ENCODE peak calls at places on chromosomes 6 and 20, in ten cellular contexts. C, G, U, H, W, L, A, Q, B and K are unnamed samples. For H3K4me1, the result is how much of the 10 kb centered on the place peaks cover.

GRCh38 chr20:49790077-49790798 is 22.4 kb upstream of the SLC9A8 start:
- DNase-seq in C (no peak), G (peak), U (no peak), H (no peak), W (peak), L (peak), A (no peak), Q (no peak), B (peak), K (peak)

GRCh38 chr6:159700970-159701369 is 7.9 kb upstream of the SOD2 start:
- DNase-seq in C (no peak), G (no peak), U (no peak), H (no peak), W (no peak), L (no peak), A (no peak), Q (no peak), B (no peak), K (no peak)

GRCh38 chr20:49871391-49871948 is 43.9 kb downstream of the SPATA2 start:
- DNase-seq in C (no peak), G (no peak), U (no peak), H (no peak), W (peak), L (no peak), A (no peak), Q (peak), B (no peak), K (no peak)

GRCh38 chr20:33655164-33655563 is 7.0 kb upstream of the C20orf144 start:
- DNase-seq in C (no peak), G (no peak), U (no peak), H (no peak), W (no peak), L (peak), A (no peak), Q (peak), B (no peak), K (no peak)

GRCh38 chr20:6765469-6766058 is 1.9 kb upstream of the BMP2 start:
- DNase-seq in C (peak), G (no peak), U (peak), H (no peak), W (no peak), L (no peak), A (no peak), Q (no peak), B (no peak), K (no peak)

GRCh38 chr6:4613795-4614194 is 162.4 kb upstream of the CDYL start:
- DNase-seq in C (no peak), G (no peak), U (no peak), H (no peak), W (no peak), L (no peak), A (no peak), Q (no peak), B (no peak), K (no peak)

GRCh38 chr20:5675103-5676091 is 74.8 kb upstream of the SHLD1 start:
- DNase-seq in C (no peak), G (no peak), U (no peak), H (no peak), W (no peak), L (no peak), A (no peak), Q (no peak), B (no peak), K (no peak)

GRCh38 chr6:72619883-72620696 is 1.8 kb upstream of the KCNQ5 start:
- DNase-seq in C (peak), G (no peak), U (no peak), H (peak), W (peak), L (peak), A (peak), Q (peak), B (peak), K (peak)

GRCh38 chr6:116444991-116445566 is 16.1 kb upstream of the CALHM6 start:
- DNase-seq in C (no peak), G (no peak), U (no peak), H (no peak), W (no peak), L (no peak), A (no peak), Q (no peak), B (no peak), K (no peak)

GRCh38 chr6:36984581-36985383 is 1.2 kb downstream of the MTCH1 start:
- DNase-seq in C (peak), G (peak), U (peak), H (peak), W (peak), L (no peak), A (peak), Q (no peak), B (peak), K (peak)

GRCh38 chr6:34044945-34045595 is 100.8 kb downstream of the GRM4 start:
- DNase-seq in C (no peak), G (no peak), U (no peak), H (no peak), W (peak), L (no peak), A (peak), Q (no peak), B (peak), K (no peak)

GRCh38 chr6:15843764-15844163 is 180.9 kb upstream of the DTNBP1 start:
- DNase-seq in C (no peak), G (no peak), U (no peak), H (no peak), W (no peak), L (no peak), A (no peak), Q (no peak), B (no peak), K (no peak)

GRCh38 chr6:130140084-130140483 is 82.7 kb downstream of the SAMD3 start:
- DNase-seq in C (no peak), G (no peak), U (no peak), H (no peak), W (no peak), L (no peak), A (no peak), Q (no peak), B (no peak), K (no peak)

GRCh38 chr6:3214898-3215297 is 12.6 kb downstream of the TUBB2B start:
- DNase-seq in C (no peak), G (no peak), U (no peak), H (no peak), W (no peak), L (no peak), A (no peak), Q (no peak), B (no peak), K (no peak)

GRCh38 chr6:147160593-147160992 is 43.6 kb upstream of the STXBP5 start:
- DNase-seq in C (no peak), G (no peak), U (no peak), H (no peak), W (no peak), L (no peak), A (no peak), Q (no peak), B (no peak), K (no peak)

GRCh38 chr6:34572021-34572420 is 15.9 kb upstream of the SPDEF start:
- DNase-seq in C (no peak), G (no peak), U (no peak), H (no peak), W (no peak), L (no peak), A (no peak), Q (no peak), B (no peak), K (no peak)

GRCh38 chr6:158835616-158836221 is 16.6 kb upstream of the EZR start:
- DNase-seq in C (no peak), G (peak), U (peak), H (peak), W (peak), L (peak), A (no peak), Q (peak), B (peak), K (peak)

GRCh38 chr20:8837396-8837795 is 231.5 kb upstream of the PLCB4 start:
- DNase-seq in C (no peak), G (no peak), U (no peak), H (no peak), W (no peak), L (no peak), A (no peak), Q (no peak), B (no peak), K (no peak)

GRCh38 chr20:19922716-19923115 is 94.4 kb upstream of the NAA20 start:
- DNase-seq in C (no peak), G (no peak), U (no peak), H (no peak), W (no peak), L (no peak), A (no peak), Q (no peak), B (peak), K (no peak)

GRCh38 chr20:19926581-19926980 is 90.6 kb upstream of the NAA20 start:
- DNase-seq in C (peak), G (no peak), U (no peak), H (no peak), W (no peak), L (no peak), A (no peak), Q (no peak), B (no peak), K (no peak)

GRCh38 chr20:19924255-19924654 is 92.9 kb upstream of the NAA20 start:
- DNase-seq in C (no peak), G (no peak), U (no peak), H (no peak), W (no peak), L (no peak), A (no peak), Q (no peak), B (no peak), K (no peak)

GRCh38 chr20:19921349-19921793 is 95.8 kb upstream of the NAA20 start:
- DNase-seq in C (no peak), G (peak), U (no peak), H (no peak), W (peak), L (no peak), A (no peak), Q (no peak), B (no peak), K (no peak)

DNA sequence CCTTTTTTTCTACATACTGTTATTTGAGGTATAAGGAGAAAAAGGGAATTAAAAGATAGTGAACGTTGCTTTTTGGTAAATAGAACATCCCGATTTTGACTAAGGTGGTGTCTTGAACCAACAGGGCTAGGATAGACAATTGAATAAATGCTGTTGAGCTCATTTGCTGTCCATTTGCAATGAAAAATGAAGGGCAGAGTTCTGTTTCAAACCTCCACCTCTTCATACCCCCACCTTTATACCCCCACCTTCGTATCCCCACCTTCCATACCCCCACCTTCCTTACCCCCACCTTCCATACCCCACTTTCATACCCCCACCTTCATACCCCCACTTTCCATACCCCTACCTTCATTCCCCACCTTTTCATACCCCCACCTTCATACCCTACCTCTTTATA is 93.4 kb upstream of the NAA20 start:
- DNase-seq in C (no peak), G (no peak), U (no peak), H (no peak), W (no peak), L (no peak), A (no peak), Q (no peak), B (no peak), K (no peak)
- H3K4me1 ChIP-seq in C (under half), G (half or more), U (under half), H (under half), W (under half), L (under half), A (under half), Q (under half), B (under half), K (under half)

DNA sequence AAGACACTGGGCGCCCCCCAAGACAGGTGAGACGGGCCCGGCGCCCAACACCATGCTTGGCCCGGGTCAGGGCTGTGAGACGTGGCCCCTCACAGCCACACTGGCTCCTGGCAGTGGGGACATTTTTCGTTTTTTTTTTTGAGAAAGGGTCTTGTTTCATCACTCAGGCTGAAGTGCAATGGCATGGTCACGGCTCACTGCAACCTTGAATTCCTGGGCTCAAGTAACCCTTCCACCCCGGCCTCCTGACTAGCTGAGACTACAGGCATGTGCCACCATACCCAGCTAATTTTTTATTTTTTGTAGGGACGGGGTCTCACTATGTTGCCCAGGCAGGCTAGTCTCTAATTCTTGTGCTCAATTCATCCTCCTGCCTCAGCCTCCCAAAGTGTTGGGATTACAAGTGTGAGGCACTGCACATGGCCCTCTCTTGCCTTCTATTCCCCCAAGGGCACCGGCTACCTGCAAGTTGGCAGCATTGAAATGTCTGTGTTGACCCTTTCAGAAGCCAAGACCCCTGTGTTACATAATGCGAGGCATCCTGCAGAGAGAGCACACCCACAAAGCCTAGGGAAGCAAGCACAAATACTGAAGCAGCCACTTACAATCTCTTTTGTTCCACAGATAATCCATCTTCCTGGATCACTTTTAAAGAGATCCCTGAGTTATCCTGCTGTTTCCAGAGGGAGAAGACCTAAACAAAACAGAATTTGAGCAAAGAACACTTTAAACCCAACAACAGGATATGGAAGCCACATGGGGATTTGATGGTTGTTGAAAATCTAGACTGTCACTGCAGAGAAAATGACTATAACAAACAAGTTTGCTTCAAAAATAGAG is 57.5 kb upstream of the SLC4A11 start:
- DNase-seq in C (no peak), G (no peak), U (no peak), H (no peak), W (no peak), L (no peak), A (no peak), Q (no peak), B (no peak), K (no peak)
- H3K27ac ChIP-seq in C (no peak), G (peak), U (no peak), H (no peak), W (no peak), L (no peak), A (no peak), Q (no peak), B (no peak), K (no peak)

GRCh38 chr6:122853259-122853995 is 64.4 kb downstream of the SMPDL3A start:
- DNase-seq in C (no peak), G (no peak), U (no peak), H (no peak), W (no peak), L (no peak), A (no peak), Q (no peak), B (peak), K (no peak)
- H3K4me1 ChIP-seq in C (under half), G (under half), U (under half), H (under half), W (under half), L (under half), A (under half), Q (under half), B (under half), K (under half)

GRCh38 chr6:6588924-6589696 is 590 bp downstream of the LY86 start:
- DNase-seq in C (no peak), G (peak), U (no peak), H (no peak), W (no peak), L (no peak), A (no peak), Q (no peak), B (peak), K (no peak)
- H3K27ac ChIP-seq in C (no peak), G (peak), U (no peak), H (peak), W (no peak), L (no peak), A (peak), Q (peak), B (peak), K (peak)

GRCh38 chr20:64079273-64080012 is at the start of gene RGS19:
- DNase-seq in C (peak), G (peak), U (peak), H (peak), W (peak), L (peak), A (no peak), Q (peak), B (peak), K (peak)
- H3K4me1 ChIP-seq in C (under half), G (under half), U (under half), H (under half), W (under half), L (under half), A (half or more), Q (half or more), B (under half), K (under half)